ENCODE peak calls at places on chromosomes 1 and 21, in four cellular contexts. A, N, X and G are unnamed samples.

GRCh38 chr1:168811213-168811612 is 82.2 kb upstream of the DPT start:
- DNase-seq in A (no peak), N (no peak), X (no peak), G (no peak)

GRCh38 chr1:55337801-55338447 is 122.8 kb upstream of the USP24 start:
- DNase-seq in A (no peak), N (no peak), X (peak; percentile 60), G (peak; percentile 46)

GRCh38 chr1:172351347-172351746 is 69.1 kb upstream of the C1orf105 start:
- DNase-seq in A (no peak), N (no peak), X (no peak), G (no peak)

GRCh38 chr21:25563399-25564116 is 43.7 kb downstream of the MRPL39 start:
- DNase-seq in A (no peak), N (no peak), X (no peak), G (no peak)

GRCh38 chr1:169574336-169574735 is 11.9 kb downstream of the F5 start:
- DNase-seq in A (no peak), N (peak; percentile 72), X (no peak), G (no peak)

GRCh38 chr1:26530898-26531598 is 1.5 kb downstream of the RPS6KA1 start:
- DNase-seq in A (no peak), N (peak; percentile 52), X (peak; percentile 94), G (peak; percentile 63)

GRCh38 chr1:25760122-25760719 is 39.8 kb upstream of the SELENON start:
- DNase-seq in A (no peak), N (no peak), X (no peak), G (no peak)

GRCh38 chr21:44706026-44706705 is 5.2 kb downstream of the TSPEAR start:
- DNase-seq in A (no peak), N (no peak), X (no peak), G (no peak)

GRCh38 chr1:156497078-156497742 is 3.4 kb downstream of the MEF2D start:
- DNase-seq in A (no peak), N (no peak), X (no peak), G (no peak)

GRCh38 chr1:68725353-68725752 is 228.5 kb upstream of the DEPDC1 start:
- DNase-seq in A (no peak), N (peak; percentile 61), X (no peak), G (no peak)